ENCODE peak calls at places on chromosomes 4 and X, in five cellular contexts. Z is WTC11, Y is H1, E is K562, D is GM12878. C is an unnamed sample.
A peak's percentile ranks its signal among the peaks of the same experiment; 100 is the strongest.

GRCh38 chr4:122705035-122705434 is 27.5 kb upstream of the BBS12 start:
- DNase-seq in Z (no peak), Y (no peak), E (no peak), D (no peak), C (no peak)

GRCh38 chr4:181432347-181432746 is 810.9 kb upstream of the TENM3 start:
- DNase-seq in Z (peak; percentile 19), Y (peak; percentile 1), E (no peak), D (no peak), C (no peak)

GRCh38 chr4:61805237-61805636 is 605.1 kb downstream of the ADGRL3 start:
- DNase-seq in Z (no peak), Y (no peak), E (no peak), D (no peak), C (no peak)

GRCh38 chr4:66475596-66475995 is 805.3 kb upstream of the EPHA5 start:
- DNase-seq in Z (no peak), Y (no peak), E (no peak), D (no peak), C (no peak)

GRCh38 chr4:154877110-154877760 is 96.2 kb downstream of the RBM46 start:
- DNase-seq in Z (no peak), Y (no peak), E (no peak), D (no peak), C (peak; percentile 4)

GRCh38 chr4:69617083-69617694 is 22.3 kb downstream of the UGT2A2 start:
- DNase-seq in Z (no peak), Y (no peak), E (no peak), D (no peak), C (peak; percentile 40)

GRCh38 chr4:146261046-146261445 is 46.7 kb downstream of the REELD1 start:
- DNase-seq in Z (no peak), Y (no peak), E (no peak), D (no peak), C (no peak)

GRCh38 chr4:3867403-3868100 is 101.4 kb downstream of the ADRA2C start:
- DNase-seq in Z (no peak), Y (no peak), E (no peak), D (no peak), C (no peak)

GRCh38 chr4:8194306-8195242 is 4.5 kb upstream of the SH3TC1 start:
- DNase-seq in Z (no peak), Y (no peak), E (no peak), D (no peak), C (no peak)

GRCh38 chr4:185020293-185020808 is 2.1 kb downstream of the HELT start:
- DNase-seq in Z (peak; percentile 74), Y (no peak), E (no peak), D (no peak), C (no peak)

GRCh38 chr4:16875487-16875886 is 23.0 kb downstream of the LDB2 start:
- DNase-seq in Z (no peak), Y (no peak), E (no peak), D (no peak), C (no peak)

GRCh38 chr4:42357325-42357724 is 40.0 kb upstream of the SHISA3 start:
- DNase-seq in Z (no peak), Y (no peak), E (no peak), D (no peak), C (no peak)

DNA sequence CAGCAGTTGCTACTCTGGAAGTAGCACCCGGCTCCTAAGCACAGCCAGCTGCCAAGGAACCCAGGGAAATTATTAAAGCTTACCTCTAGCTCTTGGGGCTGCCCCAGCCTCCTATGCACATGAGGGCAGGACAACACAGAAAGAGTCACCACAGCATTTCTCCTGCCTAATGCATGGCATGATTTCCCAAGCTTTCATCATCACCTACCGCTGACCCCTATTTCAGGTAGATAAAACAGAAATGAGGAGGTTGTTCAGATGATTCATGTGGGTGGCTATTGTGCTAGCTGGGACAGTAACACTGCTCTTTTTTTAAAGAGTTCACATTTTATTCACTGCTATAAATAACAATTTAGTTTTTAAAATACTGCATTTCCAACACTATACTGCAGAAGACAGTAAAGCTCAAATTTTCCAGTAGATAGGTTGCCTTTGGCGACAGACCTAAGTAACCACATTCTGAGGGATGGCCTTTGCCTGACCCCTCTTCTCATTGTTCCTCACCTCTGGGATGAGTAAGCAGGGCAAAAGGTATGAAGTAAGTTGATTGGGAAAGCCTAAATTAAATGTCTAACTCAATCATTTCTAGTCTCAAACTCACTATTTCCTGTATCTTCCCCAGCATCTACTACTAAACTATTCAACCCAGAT is 16.7 kb downstream of the CASK start:
- DNase-seq in Z (no peak), Y (no peak), E (no peak), D (no peak), C (no peak)
- TF ChIP-seq ATF2 in Z (no peak), Y (no peak), E (no peak), D (no peak), C (no peak)

DNA sequence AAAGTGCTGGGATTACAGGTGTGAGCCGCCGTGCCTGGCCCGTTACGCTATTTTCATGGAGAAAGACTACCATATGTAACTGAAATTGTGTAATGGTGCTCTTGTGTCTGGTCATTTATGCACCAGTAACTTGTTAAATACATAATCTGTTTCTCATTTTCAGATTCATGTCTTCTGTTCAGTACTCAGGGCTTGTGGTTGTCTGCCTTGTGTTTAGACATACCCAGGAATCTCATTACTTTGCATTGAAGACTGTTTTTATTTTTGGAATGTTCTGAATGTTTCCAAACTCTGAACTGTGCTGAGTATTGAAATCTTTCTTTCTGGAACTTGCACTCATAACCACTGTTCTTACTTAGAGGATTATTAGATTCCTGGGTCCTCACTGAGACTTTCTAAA is 52.8 kb downstream of the PDLIM5 start:
- DNase-seq in Z (no peak), Y (no peak), E (no peak), D (no peak), C (no peak)
- TF ChIP-seq SP1 in Z (no peak), Y (no peak), E (no peak), D (no peak), C (no peak)

DNA sequence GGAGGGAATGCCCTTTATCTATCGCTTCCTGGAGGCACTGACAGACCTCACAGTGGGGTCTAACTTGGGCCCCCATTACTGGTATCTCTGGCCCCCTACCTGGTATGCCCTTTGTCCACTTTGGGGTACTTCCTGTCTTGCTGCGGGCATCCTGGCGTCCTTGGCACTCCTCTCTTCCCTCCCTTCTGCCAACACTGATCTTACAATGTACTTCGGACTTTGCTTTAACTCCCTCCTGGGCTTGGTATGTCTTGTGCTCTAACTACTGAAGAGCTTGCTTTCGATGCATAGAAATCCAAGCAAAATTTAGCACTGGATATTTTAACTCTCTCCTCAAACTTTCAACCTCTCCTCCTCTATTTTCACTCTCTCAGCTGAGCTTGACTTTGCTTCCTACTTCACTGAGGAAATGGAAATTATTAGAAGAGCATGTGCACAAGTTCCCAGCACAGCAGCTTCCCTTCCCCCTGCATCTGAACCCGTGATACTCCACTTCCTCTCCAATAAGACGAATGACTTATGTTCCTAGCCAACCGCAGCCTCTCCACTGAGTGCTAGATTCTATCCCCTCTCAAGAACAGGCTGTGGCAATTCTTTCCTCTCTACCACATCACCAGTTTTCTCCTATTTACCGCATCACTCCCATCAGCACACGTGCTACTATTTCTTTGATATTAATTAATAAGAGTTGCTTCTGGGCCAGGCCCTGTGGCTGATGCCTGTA is 52.9 kb downstream of the SUPT20HL2 start:
- DNase-seq in Z (no peak), Y (no peak), E (no peak), D (no peak), C (no peak)
- TF ChIP-seq ATF2 in Z (no peak), Y (no peak), E (no peak), D (no peak), C (no peak)

DNA sequence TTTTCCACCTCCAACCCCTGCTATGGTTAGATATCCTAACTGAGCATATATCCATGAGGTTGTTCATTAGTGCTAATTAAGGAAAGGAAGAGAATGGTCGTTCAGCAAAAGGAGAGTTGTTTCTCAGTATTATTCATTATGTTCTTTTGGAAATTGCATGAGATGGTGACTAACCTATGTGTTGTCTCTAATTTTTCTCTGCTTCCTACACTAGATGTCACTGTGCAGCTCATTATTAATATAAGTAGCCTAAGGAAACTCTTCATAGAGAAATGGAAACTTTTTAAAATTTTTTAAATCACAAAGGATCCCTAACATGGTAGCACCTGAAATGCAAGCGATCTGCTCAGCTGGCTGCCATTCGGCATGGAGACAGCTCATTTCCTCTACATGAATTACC is 67.7 kb upstream of the FAM9A start:
- DNase-seq in Z (no peak), Y (no peak), E (no peak), D (no peak), C (no peak)
- TF ChIP-seq SP1 in Z (no peak), Y (no peak), E (no peak), D (no peak), C (no peak)